ENCODE peak calls at places on chromosome 14, in eight cellular contexts. Q is lower lobe of right lung, J is endothelial cell, K is progenitor cell of endocrine pancreas, E is HepG2, G is AG10803, Z is RWPE1, C is fibroblast of mammary gland. O is an unnamed sample.

GRCh38 chr14:55152052-55152753 is 23.2 kb downstream of the LGALS3 start:
- DNase-seq in E (no peak), Z (no peak), J (no peak), Q (no peak), K (no peak), C (peak), G (peak), O (no peak)

GRCh38 chr14:71856199-71856919 is 75.9 kb upstream of the RGS6 start:
- DNase-seq in Q (no peak), G (no peak), Z (no peak), J (no peak), C (no peak), E (no peak), K (no peak), O (no peak)

GRCh38 chr14:92577321-92577742 is 63.8 kb downstream of the RIN3 start:
- DNase-seq in Q (no peak), C (no peak), G (no peak), J (no peak), Z (no peak), K (no peak), E (no peak), O (no peak)

GRCh38 chr14:61568572-61569011 is 126.7 kb upstream of the HIF1A start:
- DNase-seq in Q (peak), J (peak), K (peak), G (no peak), Z (no peak), E (no peak), C (no peak), O (no peak)

GRCh38 chr14:39988939-39989338 is 556.7 kb upstream of the FBXO33 start:
- DNase-seq in K (no peak), Z (peak), E (peak), G (no peak), C (peak), J (peak), Q (no peak), O (no peak)

GRCh38 chr14:52058346-52058745 is 10.5 kb downstream of the NID2 start:
- DNase-seq in Q (no peak), E (no peak), C (no peak), G (no peak), Z (no peak), K (no peak), J (no peak), O (no peak)

GRCh38 chr14:100658514-100658886 is 68.2 kb upstream of the DLK1 start:
- DNase-seq in Z (no peak), Q (no peak), C (no peak), E (peak), G (no peak), K (no peak), J (no peak), O (no peak)

GRCh38 chr14:102556098-102556677 is 36.3 kb upstream of the RCOR1 start:
- DNase-seq in K (no peak), Z (no peak), G (no peak), J (no peak), Q (no peak), C (no peak), E (no peak), O (no peak)

GRCh38 chr14:39368261-39368959 is 63.8 kb downstream of the FBXO33 start:
- DNase-seq in G (peak), C (peak), Q (no peak), K (peak), E (peak), Z (peak), J (peak), O (no peak)

GRCh38 chr14:91573894-91574837 is 64.1 kb upstream of the PPP4R3A start:
- DNase-seq in E (no peak), J (peak), G (peak), C (peak), Q (peak), K (peak), Z (peak), O (no peak)

GRCh38 chr14:91611528-91611927 is 101.4 kb upstream of the PPP4R3A start:
- DNase-seq in K (no peak), C (no peak), J (no peak), Q (no peak), E (no peak), Z (no peak), G (no peak), O (no peak)

GRCh38 chr14:53044486-53044885 is 93.6 kb upstream of the FERMT2 start:
- DNase-seq in Z (no peak), K (no peak), J (no peak), Q (no peak), C (peak), G (peak), E (no peak), O (no peak)

GRCh38 chr14:24136684-24137528 is 912 bp downstream of the PSME1 start:
- DNase-seq in C (no peak), J (no peak), E (no peak), K (no peak), G (no peak), Q (no peak), Z (no peak), O (no peak)

GRCh38 chr14:21902561-21903199 is 229.1 kb upstream of the OR4E1 start:
- DNase-seq in G (no peak), Q (no peak), E (no peak), J (no peak), C (peak), Z (no peak), K (no peak), O (no peak)
- TF ChIP-seq CTCF in G (no peak), Q (no peak), E (no peak), J (peak), C (peak), Z (peak), K (peak), O (peak)

GRCh38 chr14:33848706-33849454 is 102.0 kb downstream of the EGLN3 start:
- DNase-seq in Q (no peak), K (peak), Z (peak), G (peak), C (peak), E (peak), J (peak), O (no peak)
- TF ChIP-seq CTCF in Q (peak), K (peak), Z (peak), G (peak), C (peak), E (peak), J (peak), O (peak)

DNA sequence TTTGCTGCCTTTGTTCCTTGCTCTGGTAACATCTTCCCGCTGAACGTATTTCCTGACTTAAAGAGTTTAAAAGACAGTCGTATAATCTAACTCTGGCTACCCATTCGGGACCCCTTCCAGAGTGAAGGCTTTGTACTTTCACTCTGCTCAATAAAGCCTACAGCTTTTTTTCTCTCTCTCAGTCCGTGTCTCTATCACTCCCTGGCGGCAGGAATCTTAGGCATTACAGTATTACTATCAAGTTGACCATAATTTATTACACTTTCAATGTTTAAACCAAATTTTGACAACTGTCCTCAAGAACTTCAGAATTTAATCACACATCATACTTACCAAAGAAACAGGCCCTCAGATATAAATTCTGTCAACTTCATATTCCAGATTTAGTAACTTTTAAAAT is 967.9 kb downstream of the FSCB start:
- DNase-seq in G (no peak), Q (no peak), Z (peak), K (no peak), E (peak), J (peak), C (peak), O (no peak)
- TF ChIP-seq CTCF in G (no peak), Q (peak), Z (peak), K (peak), E (peak), J (peak), C (peak), O (peak)

GRCh38 chr14:106564058-106564643 is 1037.8 kb downstream of the TMEM121 start:
- DNase-seq in J (no peak), K (no peak), Z (peak), Q (peak), C (no peak), E (peak), G (no peak), O (no peak)
- TF ChIP-seq CTCF in J (no peak), K (no peak), Z (peak), Q (peak), C (no peak), E (peak), G (no peak), O (no peak)

GRCh38 chr14:27175489-27175888 is 577.7 kb upstream of the NOVA1 start:
- DNase-seq in Z (no peak), J (no peak), K (no peak), C (no peak), G (no peak), Q (no peak), E (no peak), O (no peak)
- TF ChIP-seq CTCF in Z (no peak), J (no peak), K (no peak), C (no peak), G (no peak), Q (no peak), E (no peak), O (no peak)

GRCh38 chr14:105412768-105413541 is 6.7 kb upstream of the MTA1 start:
- DNase-seq in Q (no peak), E (no peak), G (no peak), Z (no peak), C (no peak), K (no peak), J (no peak), O (no peak)

GRCh38 chr14:105415481-105416428 is 3.9 kb upstream of the MTA1 start:
- DNase-seq in K (no peak), C (no peak), J (no peak), G (no peak), E (no peak), Q (no peak), Z (no peak), O (no peak)

GRCh38 chr14:105413542-105413886 is 6.1 kb upstream of the MTA1 start:
- DNase-seq in Z (no peak), Q (no peak), E (no peak), J (no peak), C (no peak), K (no peak), G (no peak), O (no peak)

GRCh38 chr14:105416671-105417070 is 3.0 kb upstream of the MTA1 start:
- DNase-seq in Q (no peak), E (no peak), J (no peak), K (no peak), C (no peak), G (no peak), Z (no peak), O (no peak)

GRCh38 chr14:105414456-105415371 is 4.9 kb upstream of the MTA1 start:
- DNase-seq in C (peak), K (peak), E (peak), G (peak), J (peak), Q (peak), Z (peak), O (peak)
- TF ChIP-seq CTCF in C (no peak), K (peak), E (peak), G (peak), J (peak), Q (peak), Z (peak), O (peak)

GRCh38 chr14:67941456-67942018 is 122.0 kb downstream of the RAD51B start:
- DNase-seq in K (no peak), C (peak), E (peak), J (no peak), Z (no peak), G (peak), Q (no peak), O (no peak)

GRCh38 chr14:67944605-67945004 is 125.0 kb downstream of the RAD51B start:
- DNase-seq in Q (no peak), K (no peak), G (no peak), J (no peak), E (no peak), Z (no peak), C (no peak), O (no peak)

GRCh38 chr14:67940894-67941455 is 121.4 kb downstream of the RAD51B start:
- DNase-seq in Q (no peak), K (no peak), J (no peak), Z (no peak), E (no peak), G (peak), C (peak), O (no peak)

GRCh38 chr14:67942311-67942710 is 122.7 kb downstream of the RAD51B start:
- DNase-seq in K (no peak), E (no peak), G (peak), C (peak), J (no peak), Z (no peak), Q (no peak), O (no peak)

DNA sequence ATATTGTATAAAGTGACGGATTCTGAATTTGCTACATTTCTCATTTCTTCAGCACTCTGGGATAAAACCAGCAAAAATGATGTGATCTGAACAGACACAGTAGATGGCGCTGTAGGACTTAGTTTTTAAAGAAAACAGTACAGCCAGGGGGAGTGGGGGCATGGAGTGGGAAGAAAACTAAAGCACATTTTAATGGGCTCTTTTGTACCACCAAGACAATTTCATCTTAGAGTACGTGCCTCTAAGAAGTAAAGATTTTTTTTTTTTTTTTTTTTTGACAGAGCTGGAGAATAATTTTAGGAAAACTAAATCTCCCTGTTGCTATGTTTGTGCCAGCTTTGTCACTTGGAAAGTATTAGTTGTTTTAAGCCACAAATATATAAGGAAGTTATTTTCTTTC is 124.4 kb downstream of the RAD51B start:
- DNase-seq in J (peak), K (peak), Z (peak), C (peak), E (peak), Q (peak), G (peak), O (no peak)
- TF ChIP-seq CTCF in J (peak), K (peak), Z (peak), C (peak), E (peak), Q (peak), G (peak), O (peak)

DNA sequence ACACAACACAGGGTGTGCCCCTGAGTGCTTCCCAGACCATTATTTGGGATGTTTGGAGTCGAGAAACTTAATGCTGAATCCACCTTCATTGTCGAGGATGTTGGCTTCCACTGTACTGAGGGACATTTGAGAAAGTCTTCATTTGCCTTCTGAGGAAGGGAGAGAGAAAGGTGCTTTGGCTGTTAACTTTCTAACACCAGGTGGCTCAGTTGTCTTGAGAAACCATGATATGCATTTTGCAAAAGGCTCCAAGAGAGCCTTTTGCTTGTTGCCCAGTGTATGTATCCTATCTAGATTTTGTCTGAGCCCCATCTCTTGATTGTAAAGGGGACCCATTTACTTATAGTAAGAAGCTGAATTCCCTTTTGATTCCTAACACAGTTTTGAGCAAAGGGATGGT is 28.6 kb upstream of the NRXN3 start:
- DNase-seq in E (no peak), Z (no peak), K (no peak), Q (no peak), J (no peak), G (no peak), C (no peak), O (no peak)
- TF ChIP-seq CTCF in E (no peak), Z (no peak), K (no peak), Q (no peak), J (no peak), G (no peak), C (no peak), O (no peak)

GRCh38 chr14:59511916-59512530 is 27.7 kb downstream of the JKAMP start:
- DNase-seq in Q (no peak), G (no peak), J (peak), E (no peak), K (peak), Z (peak), C (no peak), O (no peak)
- TF ChIP-seq CTCF in Q (peak), G (peak), J (peak), E (peak), K (peak), Z (peak), C (peak), O (peak)

DNA sequence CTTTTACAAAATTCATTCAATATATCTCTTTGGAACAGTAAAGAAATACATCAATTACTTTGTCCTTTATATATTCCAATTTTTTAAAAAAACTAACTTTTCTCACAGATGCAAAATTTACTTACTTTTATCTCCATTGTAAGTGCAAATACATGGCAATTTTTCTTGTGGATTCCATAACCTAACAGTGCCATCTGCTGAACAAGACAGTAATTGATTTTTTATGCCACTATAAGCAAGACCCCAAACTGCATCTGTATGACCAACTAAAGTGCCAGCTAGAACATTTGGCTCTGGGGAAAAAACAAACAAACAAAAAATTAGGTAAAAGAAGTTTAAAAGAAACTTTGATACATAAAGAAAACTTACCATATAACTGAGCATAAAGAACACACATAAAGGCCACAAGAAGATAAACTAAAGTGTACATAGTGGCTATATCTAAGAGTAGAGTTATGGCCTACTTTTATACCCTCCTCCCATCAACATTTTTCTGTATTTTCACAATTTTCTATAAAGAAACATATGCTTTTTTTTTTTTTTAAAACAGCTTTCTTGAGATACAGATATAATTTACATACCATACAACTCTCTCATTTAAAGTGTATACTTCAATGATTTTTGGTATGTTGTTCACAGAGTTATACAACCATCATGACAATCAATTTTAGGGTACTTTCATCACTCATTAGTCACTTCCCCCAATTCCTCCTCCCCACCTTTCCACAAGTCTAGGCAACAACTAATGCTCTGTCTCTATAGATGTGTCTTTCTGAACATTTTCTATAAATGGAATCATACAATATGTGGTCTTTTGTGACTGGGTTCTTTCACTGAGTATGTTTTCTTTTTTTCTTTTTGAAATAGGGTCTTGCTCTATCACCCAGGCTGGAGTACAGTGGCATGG is 32.6 kb downstream of the COCH start:
- DNase-seq in Z (no peak), G (no peak), E (peak), C (peak), Q (no peak), J (no peak), K (no peak), O (no peak)
- TF ChIP-seq CTCF in Z (peak), G (peak), E (peak), C (peak), Q (no peak), J (no peak), K (peak), O (peak)